ENCODE peak calls at places on chromosomes 4 and X, in eight cellular contexts. V, Z, K, J, E, L, Q and W are unnamed samples. For H3K36me3, the result is how much of the 10 kb centered on the place peaks cover.

GRCh38 chr4:86600007-86600653 is 6.0 kb downstream of the PTPN13 start:
- DNase-seq in V (no peak), Z (no peak), K (no peak), J (no peak), E (no peak), L (no peak), Q (no peak), W (no peak)

GRCh38 chr4:158450741-158451140 is 70.9 kb upstream of the RXFP1 start:
- DNase-seq in V (no peak), Z (no peak), K (no peak), J (no peak), E (no peak), L (no peak), Q (no peak), W (no peak)

GRCh38 chr4:151627491-151627890 is 133.3 kb downstream of the GATB start:
- DNase-seq in V (no peak), Z (no peak), K (no peak), J (no peak), E (no peak), L (no peak), Q (no peak), W (no peak)

GRCh38 chr4:148795156-148795864 is 353.1 kb upstream of the NR3C2 start:
- DNase-seq in V (no peak), Z (no peak), K (no peak), J (no peak), E (peak), L (no peak), Q (peak), W (no peak)

GRCh38 chrX:76454456-76454927 is 27.0 kb downstream of the MAGEE1 start:
- DNase-seq in V (peak), Z (peak), K (peak), J (peak), E (peak), L (no peak), Q (peak), W (no peak)

GRCh38 chrX:2928583-2929434 is at the start of gene ARSD:
- DNase-seq in V (peak), Z (no peak), K (peak), J (no peak), E (peak), L (peak), Q (peak), W (peak)

GRCh38 chr4:87087015-87087920 is 133.2 kb downstream of the KLHL8 start:
- DNase-seq in V (peak), Z (no peak), K (no peak), J (no peak), E (no peak), L (no peak), Q (no peak), W (no peak)

GRCh38 chr4:78610546-78611214 is 59.1 kb downstream of the ANXA3 start:
- DNase-seq in V (no peak), Z (no peak), K (no peak), J (peak), E (no peak), L (no peak), Q (no peak), W (no peak)

GRCh38 chr4:154714339-154715040 is 29.3 kb upstream of the LRAT start:
- DNase-seq in V (no peak), Z (no peak), K (no peak), J (no peak), E (no peak), L (no peak), Q (no peak), W (no peak)

DNA sequence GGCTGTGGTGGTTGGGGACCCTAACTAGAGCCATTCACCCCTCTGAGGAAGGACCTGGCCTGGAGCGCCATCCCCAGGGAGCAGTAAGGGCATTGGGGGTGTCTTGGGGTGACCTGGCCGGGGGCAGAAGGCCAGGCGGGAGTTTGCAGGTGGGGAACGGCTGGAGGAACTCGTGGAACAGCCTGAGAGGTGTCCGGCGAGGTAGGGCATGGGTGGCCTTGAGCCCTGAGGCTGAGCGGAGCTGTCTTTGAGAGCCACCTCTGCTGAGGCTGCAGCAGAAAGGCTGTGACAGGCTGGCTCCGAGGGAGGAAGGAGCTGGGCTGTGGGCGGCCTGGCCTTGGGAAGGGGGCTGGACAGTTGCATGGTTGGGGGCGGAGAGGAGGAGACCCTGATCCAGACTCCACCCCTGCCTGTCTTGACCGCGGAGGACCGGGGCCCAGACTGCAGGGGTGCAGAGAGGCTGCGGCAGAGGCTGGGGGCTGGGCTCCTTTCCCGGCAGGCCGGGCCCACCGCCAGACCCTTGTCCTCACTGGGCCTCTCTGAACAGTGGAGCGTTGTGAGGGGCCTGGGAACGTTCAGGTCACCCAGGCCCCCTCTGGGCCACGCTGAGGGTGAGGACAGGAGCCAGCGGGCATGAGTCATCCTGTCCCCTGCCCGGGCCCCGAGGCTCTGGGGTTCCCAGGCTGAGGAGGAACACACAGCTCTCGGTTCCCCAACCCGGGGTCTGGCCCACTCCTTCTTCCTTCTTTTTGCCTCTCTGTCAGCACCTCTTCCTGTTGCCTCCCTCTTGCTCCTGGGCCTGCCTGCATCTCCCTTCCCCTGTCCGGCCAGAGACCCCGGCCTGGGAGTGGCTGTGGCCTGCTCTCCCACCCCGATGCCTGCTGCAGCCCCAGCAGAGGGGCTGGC is 8.1 kb downstream of the SH3BP2 start:
- DNase-seq in V (no peak), Z (peak), K (peak), J (no peak), E (no peak), L (peak), Q (peak), W (peak)
- H3K4me3 ChIP-seq in V (no peak), Z (peak), K (peak), J (no peak), E (no peak), L (peak), Q (no peak), W (no peak)

GRCh38 chrX:74277320-74277719 is 26.7 kb upstream of the ZCCHC13 start:
- DNase-seq in V (no peak), Z (no peak), K (no peak), J (no peak), E (no peak), L (no peak), Q (no peak), W (no peak)
- H3K36me3 ChIP-seq in V (half or more), Z (half or more), K (under half), J (half or more), E (under half), L (under half), Q (half or more), W (under half)

GRCh38 chr4:98381306-98381705 is 120.1 kb downstream of the RAP1GDS1 start:
- DNase-seq in V (no peak), Z (no peak), K (no peak), J (no peak), E (no peak), L (no peak), Q (no peak), W (no peak)
- H3K4me3 ChIP-seq in V (no peak), Z (no peak), K (no peak), J (no peak), E (no peak), L (no peak), Q (no peak), W (no peak)

GRCh38 chrX:47230136-47230868 is 2.5 kb upstream of the USP11 start:
- DNase-seq in V (no peak), Z (no peak), K (no peak), J (no peak), E (no peak), L (no peak), Q (no peak), W (no peak)
- H3K36me3 ChIP-seq in V (under half), Z (under half), K (under half), J (half or more), E (under half), L (under half), Q (under half), W (under half)

DNA sequence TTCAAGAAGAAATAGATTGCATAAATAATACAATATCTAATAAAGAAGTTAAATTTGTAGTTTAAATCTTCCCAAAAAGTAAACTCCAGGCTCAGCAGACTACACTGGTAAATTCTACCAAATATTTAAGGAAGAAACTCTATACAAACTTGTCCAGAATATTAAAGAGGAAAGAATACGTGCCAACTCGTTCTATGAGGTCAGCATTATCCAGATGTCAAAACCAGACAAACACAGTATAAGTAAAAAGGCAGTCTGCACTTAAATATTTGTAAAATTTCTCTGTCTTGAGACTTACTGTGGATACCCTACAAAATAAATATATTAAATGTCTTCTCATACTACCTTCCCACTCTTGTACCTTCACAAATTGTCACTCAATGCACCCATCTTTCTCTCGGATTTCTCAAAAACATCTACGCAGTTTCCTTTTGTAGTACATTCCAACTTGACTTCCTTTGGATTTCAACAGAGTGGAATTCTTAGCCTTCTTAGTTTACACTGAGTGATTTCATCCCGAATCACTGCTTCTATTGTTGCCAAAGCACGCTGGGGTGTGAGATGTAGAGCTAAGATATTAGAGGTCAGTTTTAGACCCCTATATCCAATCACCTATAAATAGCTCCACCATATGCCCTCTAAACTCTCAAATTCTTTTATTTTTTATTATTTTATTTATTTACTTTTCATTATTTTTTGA is 71.6 kb upstream of the MAB21L2 start:
- DNase-seq in V (no peak), Z (no peak), K (no peak), J (no peak), E (peak), L (no peak), Q (no peak), W (no peak)
- H3K4me3 ChIP-seq in V (no peak), Z (no peak), K (no peak), J (no peak), E (peak), L (no peak), Q (no peak), W (no peak)

DNA sequence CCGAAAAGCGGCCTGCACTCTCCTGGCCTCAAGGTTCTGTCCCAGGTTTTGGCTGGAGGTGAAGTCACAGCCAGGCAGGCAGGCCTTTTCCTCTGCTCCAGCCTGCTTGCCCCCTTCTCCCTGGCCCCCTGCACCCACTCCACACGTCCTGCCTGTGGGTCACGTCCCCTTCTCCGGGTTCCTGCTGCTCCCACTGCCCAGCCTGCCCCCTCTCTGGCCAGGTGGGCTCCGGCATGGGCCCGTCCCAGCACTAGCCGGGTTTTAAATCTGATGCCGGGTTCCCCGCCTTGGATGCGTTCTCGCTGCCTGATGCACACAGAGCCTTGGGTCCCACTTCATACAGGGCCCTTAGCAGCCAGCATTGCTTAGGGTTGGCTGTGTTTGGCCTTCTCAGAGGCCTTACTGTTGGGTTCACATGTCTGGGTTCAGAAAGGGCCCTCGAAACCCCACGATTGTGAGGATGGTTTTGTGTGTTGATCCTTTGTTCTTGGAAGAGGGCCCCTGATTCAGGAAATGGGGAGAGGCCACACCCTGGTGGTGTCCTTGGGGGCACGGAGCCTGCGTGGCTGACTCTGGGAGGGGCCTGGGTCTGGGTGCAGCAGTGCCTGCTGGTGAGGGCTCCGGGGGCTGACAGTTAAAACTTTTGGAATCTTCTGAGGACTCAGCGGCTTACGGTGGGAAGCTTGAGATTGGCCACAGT is 6.0 kb downstream of the CPZ start:
- DNase-seq in V (no peak), Z (no peak), K (no peak), J (no peak), E (no peak), L (no peak), Q (no peak), W (no peak)
- H3K36me3 ChIP-seq in V (under half), Z (under half), K (under half), J (under half), E (under half), L (under half), Q (under half), W (under half)

DNA sequence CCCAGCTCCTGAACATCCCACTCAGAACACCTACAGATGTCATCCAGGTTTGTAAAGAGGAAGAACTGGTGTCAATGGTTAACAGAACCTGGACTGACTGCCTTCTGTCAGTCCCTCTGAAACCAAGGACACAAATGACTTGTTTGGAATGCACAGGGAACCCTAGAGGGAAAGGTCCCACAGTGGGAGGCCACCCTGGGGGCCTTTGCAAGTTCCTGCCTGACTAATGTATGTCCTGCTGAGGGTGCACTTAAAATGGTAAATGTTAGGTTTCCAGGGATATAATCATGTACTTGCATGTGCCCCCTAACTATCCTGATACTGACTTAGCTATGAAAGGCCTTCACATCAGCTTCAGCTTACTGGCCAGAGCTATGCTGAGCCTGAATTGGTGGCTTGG is 15.0 kb upstream of the XAGE2 start:
- DNase-seq in V (no peak), Z (no peak), K (no peak), J (no peak), E (peak), L (no peak), Q (peak), W (no peak)
- H3K4me3 ChIP-seq in V (no peak), Z (no peak), K (no peak), J (no peak), E (no peak), L (no peak), Q (no peak), W (no peak)